ENCODE peak calls at places on chromosomes 11 and 22, in five cellular contexts. R is mesenchymal stem cell, P is HCT116, A is MM.1S, S is HepG2. B is an unnamed sample.
A peak's percentile ranks its signal among the peaks of the same experiment; 100 is the strongest.

GRCh38 chr11:94740083-94740974 is 27.8 kb upstream of the AMOTL1 start:
- DNase-seq in P (no peak), R (peak; percentile 32), S (no peak), A (peak; percentile 12), B (no peak)

GRCh38 chr22:42608481-42609361 is 6.0 kb downstream of the POLDIP3 start:
- DNase-seq in R (peak; percentile 75), P (no peak), A (no peak), S (no peak), B (peak; percentile 8)

GRCh38 chr11:2700415-2701211 is 819 bp upstream of the KCNQ1OT1 start:
- DNase-seq in A (peak; percentile 53), P (no peak), S (peak; percentile 57), R (peak; percentile 59), B (no peak)

GRCh38 chr11:8068605-8069221 is 12.3 kb upstream of the TUB start:
- DNase-seq in P (no peak), A (no peak), S (peak; percentile 47), R (peak; percentile 57), B (no peak)

GRCh38 chr11:34790620-34791019 is 125.6 kb downstream of the APIP start:
- DNase-seq in A (no peak), R (no peak), P (no peak), S (no peak), B (no peak)

GRCh38 chr11:124736738-124737137 is 3.0 kb upstream of the NRGN start:
- DNase-seq in P (no peak), R (no peak), S (no peak), A (no peak), B (no peak)

GRCh38 chr22:19824197-19825015 is 30.3 kb downstream of the GNB1L start:
- DNase-seq in P (no peak), S (peak; percentile 41), A (no peak), R (no peak), B (no peak)

GRCh38 chr11:128757235-128757711 is 63.4 kb downstream of the FLI1 start:
- DNase-seq in S (no peak), R (peak; percentile 56), P (peak; percentile 3), A (peak; percentile 97), B (no peak)

GRCh38 chr11:25983280-25983679 is 348.6 kb upstream of the ANO3 start:
- DNase-seq in A (no peak), R (no peak), P (no peak), S (no peak), B (no peak)

GRCh38 chr11:34616086-34616485 is 4.8 kb upstream of the EHF start:
- DNase-seq in P (no peak), A (no peak), R (no peak), S (no peak), B (no peak)

GRCh38 chr11:726278-726915 is 20.4 kb downstream of the EPS8L2 start:
- DNase-seq in A (peak; percentile 87), P (no peak), R (no peak), S (no peak), B (no peak)

GRCh38 chr11:65522640-65523322 is 2.1 kb upstream of the SCYL1 start:
- DNase-seq in P (no peak), S (no peak), A (no peak), R (peak; percentile 62), B (no peak)

GRCh38 chr11:110169738-110170137 is 76.5 kb downstream of the ZC3H12C start:
- DNase-seq in P (no peak), A (no peak), S (no peak), R (no peak), B (no peak)

GRCh38 chr22:37218771-37219411 is 6.6 kb upstream of the SSTR3 start:
- DNase-seq in R (no peak), A (peak; percentile 93), P (no peak), S (no peak), B (no peak)

GRCh38 chr11:10639350-10639749 is 54.2 kb downstream of the IRAG1 start:
- DNase-seq in A (no peak), R (no peak), P (no peak), S (no peak), B (no peak)

GRCh38 chr11:12449961-12450715 is 72.8 kb downstream of the PARVA start:
- DNase-seq in A (no peak), S (no peak), R (peak; percentile 51), P (peak; percentile 6), B (no peak)

GRCh38 chr22:37519268-37520195 is at the start of gene CARD10:
- DNase-seq in A (no peak), S (no peak), R (no peak), P (no peak), B (no peak)

GRCh38 chr22:47086596-47087248 is 324.3 kb downstream of the TBC1D22A start:
- DNase-seq in S (peak; percentile 85), P (no peak), A (no peak), R (no peak), B (no peak)

GRCh38 chr11:4134844-4135243 is 40.2 kb downstream of the RRM1 start:
- DNase-seq in S (peak; percentile 51), A (no peak), P (no peak), R (peak; percentile 39), B (no peak)

GRCh38 chr11:126816655-126817054 is 183.9 kb downstream of the KIRREL3 start:
- DNase-seq in S (no peak), P (no peak), R (peak; percentile 10), A (peak; percentile 37), B (peak; percentile 43)

GRCh38 chr11:128291835-128292234 is 295.5 kb downstream of the ETS1 start:
- DNase-seq in A (no peak), P (no peak), S (no peak), R (no peak), B (no peak)

GRCh38 chr11:50088231-50088630 is 55.6 kb downstream of the OR4C45 start:
- DNase-seq in A (no peak), P (no peak), S (no peak), R (no peak), B (no peak)

GRCh38 chr11:68997124-68997994 is 15.7 kb downstream of the MRGPRF start:
- DNase-seq in R (no peak), P (no peak), A (no peak), S (no peak), B (no peak)

GRCh38 chr11:69877235-69877634 is 58.0 kb upstream of the FGF3 start:
- DNase-seq in P (no peak), S (no peak), A (no peak), R (no peak), B (no peak)

GRCh38 chr11:66882540-66882939 is 25.7 kb downstream of the LRFN4 start:
- DNase-seq in S (no peak), R (no peak), A (no peak), P (no peak), B (no peak)

GRCh38 chr22:40976866-40977700 is 25.9 kb downstream of the RBX1 start:
- DNase-seq in A (no peak), S (no peak), R (no peak), P (no peak), B (no peak)

GRCh38 chr22:24331468-24332440 is 61.1 kb downstream of the SPECC1L start:
- DNase-seq in S (no peak), A (no peak), R (no peak), P (no peak), B (no peak)

GRCh38 chr11:19988598-19988997 is 171.7 kb downstream of the DBX1 start:
- DNase-seq in A (no peak), S (no peak), R (peak; percentile 32), P (peak; percentile 13), B (peak; percentile 46)

GRCh38 chr11:33044281-33044680 is 4.9 kb downstream of the TCP11L1 start:
- DNase-seq in P (no peak), R (no peak), S (no peak), A (no peak), B (no peak)

GRCh38 chr11:79461144-79461543 is 20.3 kb upstream of the TENM4 start:
- DNase-seq in R (peak; percentile 26), A (peak; percentile 42), P (peak; percentile 1), S (peak; percentile 7), B (no peak)

GRCh38 chr11:36684840-36685800 is 87.1 kb upstream of the RAG2 start:
- DNase-seq in S (no peak), P (no peak), A (peak; percentile 60), R (no peak), B (no peak)

GRCh38 chr11:76501526-76501925 is 56.7 kb downstream of the EMSY start:
- DNase-seq in P (no peak), A (no peak), S (no peak), R (no peak), B (no peak)

GRCh38 chr11:76152741-76153608 is 53.3 kb downstream of the WNT11 start:
- DNase-seq in S (no peak), R (no peak), A (no peak), P (no peak), B (no peak)

GRCh38 chr11:63609536-63609935 is 4.7 kb downstream of the PLAAT3 start:
- DNase-seq in A (no peak), S (no peak), P (no peak), R (no peak), B (no peak)

GRCh38 chr11:63611395-63611747 is 2.9 kb downstream of the PLAAT3 start:
- DNase-seq in R (no peak), A (no peak), S (no peak), P (no peak), B (no peak)

GRCh38 chr11:63610604-63611394 is 3.4 kb downstream of the PLAAT3 start:
- DNase-seq in P (no peak), S (no peak), A (no peak), R (no peak), B (peak; percentile 49)

GRCh38 chr11:63609971-63610580 is 4.2 kb downstream of the PLAAT3 start:
- DNase-seq in S (no peak), R (no peak), P (no peak), A (no peak), B (no peak)

GRCh38 chr11:63608353-63609345 is 5.6 kb downstream of the PLAAT3 start:
- DNase-seq in P (no peak), R (no peak), S (no peak), A (no peak), B (no peak)
- H3K4me1 ChIP-seq in P (peaks cover 13% of the 10 kb centered on the region), R (peaks cover 30% of the 10 kb centered on the region), S (peaks cover 38% of the 10 kb centered on the region), A (no peaks in the 10 kb centered on the region), B (peaks cover 11% of the 10 kb centered on the region)

DNA sequence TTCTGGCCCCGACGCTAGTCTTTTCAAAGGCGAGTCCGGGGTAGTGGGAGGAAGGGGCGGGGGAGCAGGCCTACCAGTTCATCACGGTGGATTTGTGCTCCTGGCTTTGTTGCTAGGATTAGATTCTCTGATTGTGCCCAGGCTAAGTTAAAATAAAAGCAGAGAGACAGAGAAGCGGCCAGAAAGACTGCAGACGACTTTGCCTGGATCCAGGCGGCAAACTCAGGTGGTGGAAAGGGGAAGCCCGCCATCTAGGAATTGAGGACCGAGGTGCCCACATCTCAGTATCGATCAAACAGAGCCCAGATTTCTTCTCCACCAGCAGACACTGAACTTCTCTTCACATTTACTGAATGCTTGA is 2.6 kb downstream of the FAT3 start:
- DNase-seq in A (no peak), P (no peak), S (no peak), R (no peak), B (no peak)
- H3K9ac ChIP-seq in A (no peak overlapping the region), P (no peak overlapping the region), S (no peak overlapping the region), R (no peak overlapping the region), B (peak overlapping the region; percentile 44)

GRCh38 chr11:119741369-119742262 is 12.6 kb upstream of the NECTIN1 start:
- DNase-seq in R (peak; percentile 41), A (peak; percentile 58), P (no peak), S (peak; percentile 21), B (no peak)
- H3K4me1 ChIP-seq in R (peaks cover 15% of the 10 kb centered on the region), A (no peaks in the 10 kb centered on the region), P (no peaks in the 10 kb centered on the region), S (peaks cover 18% of the 10 kb centered on the region), B (peaks cover 9% of the 10 kb centered on the region)

GRCh38 chr11:44304091-44305084 is 5.6 kb downstream of the ALX4 start:
- DNase-seq in S (no peak), P (no peak), R (peak; percentile 34), A (no peak), B (peak; percentile 43)
- H3K9ac ChIP-seq in S (no peak overlapping the region), P (no peak overlapping the region), R (no peak overlapping the region), A (no peak overlapping the region), B (peak overlapping the region; percentile 27)